ENCODE peak calls at places on chromosomes 11 and 22, in six cellular contexts. C is fibroblast of lung, N is SJSA1, X is ovary, V is spleen, G is mammary epithelial cell. L is an unnamed sample. For H3K9me3, the result is how much of the 10 kb centered on the place peaks cover.

GRCh38 chr11:106426696-106427095 is 349.2 kb downstream of the AASDHPPT start:
- DNase-seq in C (no peak), N (no peak), X (no peak), V (no peak), G (peak), L (no peak)

GRCh38 chr11:45771942-45772522 is 32.9 kb upstream of the SLC35C1 start:
- DNase-seq in C (peak), N (peak), X (peak), V (peak), G (peak), L (peak)

GRCh38 chr11:34457607-34458006 is 18.9 kb downstream of the CAT start:
- DNase-seq in C (no peak), N (no peak), X (no peak), V (no peak), G (no peak), L (no peak)

GRCh38 chr22:20391222-20391621 is 2.7 kb upstream of the ZNF74 start:
- DNase-seq in C (no peak), N (no peak), X (no peak), V (no peak), G (no peak), L (no peak)

GRCh38 chr11:122642971-122643370 is 12.6 kb upstream of the UBASH3B start:
- DNase-seq in C (no peak), N (no peak), X (no peak), V (no peak), G (no peak), L (no peak)

GRCh38 chr11:45896392-45897068 is 10.5 kb downstream of the FREY1 start:
- DNase-seq in C (no peak), N (no peak), X (no peak), V (no peak), G (no peak), L (peak)

GRCh38 chr11:27611390-27611789 is 88.9 kb downstream of the BDNF start:
- DNase-seq in C (no peak), N (no peak), X (no peak), V (no peak), G (no peak), L (no peak)

GRCh38 chr11:1411301-1411700 is 21.6 kb downstream of the BRSK2 start:
- DNase-seq in C (no peak), N (no peak), X (no peak), V (no peak), G (no peak), L (no peak)

GRCh38 chr11:119149371-119150275 is 771 bp downstream of the ABCG4 start:
- DNase-seq in C (no peak), N (no peak), X (no peak), V (no peak), G (no peak), L (peak)

GRCh38 chr11:64523456-64524187 is 67.4 kb upstream of the SLC22A12 start:
- DNase-seq in C (no peak), N (no peak), X (no peak), V (peak), G (no peak), L (no peak)

GRCh38 chr11:48020092-48020755 is 39.9 kb downstream of the PTPRJ start:
- DNase-seq in C (no peak), N (no peak), X (no peak), V (peak), G (no peak), L (no peak)

GRCh38 chr22:19704355-19705015 is 9.8 kb upstream of the SEPTIN5 start:
- DNase-seq in C (no peak), N (no peak), X (no peak), V (peak), G (no peak), L (no peak)

GRCh38 chr11:16812274-16812673 is 73.8 kb downstream of the C11orf58 start:
- DNase-seq in C (no peak), N (no peak), X (no peak), V (peak), G (no peak), L (no peak)

GRCh38 chr11:121892131-121892681 is 223.8 kb downstream of the BLID start:
- DNase-seq in C (peak), N (no peak), X (no peak), V (no peak), G (peak), L (peak)

GRCh38 chr11:67507242-67507890 is 596 bp downstream of the CDK2AP2 start:
- DNase-seq in C (no peak), N (no peak), X (no peak), V (no peak), G (no peak), L (no peak)

GRCh38 chr11:128695539-128696221 is 1.8 kb downstream of the FLI1 start:
- DNase-seq in C (no peak), N (no peak), X (no peak), V (peak), G (no peak), L (no peak)

GRCh38 chr11:36361901-36362391 is 65.9 kb downstream of the PRR5L start:
- DNase-seq in C (peak), N (peak), X (peak), V (no peak), G (peak), L (peak)

GRCh38 chr11:8693555-8693954 is 11.0 kb downstream of the RPL27A start:
- DNase-seq in C (no peak), N (no peak), X (no peak), V (no peak), G (no peak), L (no peak)

GRCh38 chr11:2375341-2375853 is 1.7 kb upstream of the CD81 start:
- DNase-seq in C (no peak), N (no peak), X (no peak), V (no peak), G (no peak), L (no peak)

GRCh38 chr11:45930031-45930794 is 7.8 kb downstream of the LARGE2 start:
- DNase-seq in C (no peak), N (no peak), X (peak), V (peak), G (peak), L (no peak)

GRCh38 chr11:58811499-58811898 is 33.0 kb downstream of the GLYATL2 start:
- DNase-seq in C (no peak), N (no peak), X (no peak), V (no peak), G (no peak), L (no peak)
- H3K9me3 ChIP-seq in C (under half), N (under half), X (under half), V (under half), G (under half), L (under half)

GRCh38 chr22:16964366-16964765 is 43.7 kb downstream of the GAB4 start:
- DNase-seq in C (no peak), N (no peak), X (no peak), V (no peak), G (no peak), L (no peak)
- H3K9me3 ChIP-seq in C (under half), N (under half), X (under half), V (under half), G (under half), L (under half)

GRCh38 chr11:55106391-55106790 is 155.6 kb upstream of the TRIM48 start:
- DNase-seq in C (no peak), N (no peak), X (no peak), V (no peak), G (no peak), L (no peak)
- H3K9me3 ChIP-seq in C (under half), N (under half), X (under half), V (half or more), G (under half), L (under half)

DNA sequence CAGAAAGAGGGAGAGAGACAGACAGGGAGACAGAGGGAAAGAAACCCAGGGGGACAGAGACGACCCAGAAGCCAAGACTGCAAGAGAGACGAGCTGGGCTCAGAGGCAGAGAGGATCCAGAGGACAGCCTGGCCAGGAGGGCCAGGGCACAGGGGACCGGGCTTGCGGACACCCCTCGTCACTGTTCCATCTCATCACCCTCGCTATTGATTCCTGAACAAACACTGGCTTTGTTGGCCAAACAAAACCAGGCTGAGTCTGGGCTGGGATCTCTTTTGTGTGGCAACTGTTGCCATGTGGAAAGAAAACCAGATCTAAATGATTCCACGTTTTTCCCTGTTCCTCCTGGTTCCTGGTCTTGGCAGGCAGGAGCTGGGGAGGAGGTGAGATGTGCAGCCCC is 339.4 kb downstream of the MN1 start:
- DNase-seq in C (no peak), N (peak), X (no peak), V (no peak), G (no peak), L (no peak)
- H3K9me3 ChIP-seq in C (under half), N (under half), X (under half), V (under half), G (under half), L (under half)

GRCh38 chr22:49039625-49040024 is 788.0 kb downstream of the BRD1 start:
- DNase-seq in C (no peak), N (no peak), X (no peak), V (no peak), G (no peak), L (no peak)
- H3K9me3 ChIP-seq in C (under half), N (under half), X (under half), V (under half), G (half or more), L (under half)

GRCh38 chr22:48263791-48264351 is 1501.4 kb downstream of the TBC1D22A start:
- DNase-seq in C (no peak), N (no peak), X (no peak), V (no peak), G (no peak), L (no peak)
- H3K9me3 ChIP-seq in C (under half), N (under half), X (under half), V (under half), G (half or more), L (under half)

GRCh38 chr22:47396515-47396914 is 634.1 kb downstream of the TBC1D22A start:
- DNase-seq in C (no peak), N (no peak), X (no peak), V (peak), G (no peak), L (no peak)
- H3K9me3 ChIP-seq in C (under half), N (under half), X (under half), V (under half), G (half or more), L (under half)

GRCh38 chr11:37908224-37908558 is 1310.2 kb upstream of the RAG2 start:
- DNase-seq in C (no peak), N (no peak), X (peak), V (no peak), G (no peak), L (no peak)
- H3K9me3 ChIP-seq in C (under half), N (under half), X (under half), V (under half), G (under half), L (under half)

L was measured in cardiac muscle cell.